ENCODE peak calls at places on chromosomes 4 and X, in four cellular contexts. L, R, P and C are unnamed samples. For H3K9me3, the result is how much of the 10 kb centered on the place peaks cover.

GRCh38 chr4:107578321-107578720 is 141.7 kb downstream of the PAPSS1 start:
- DNase-seq in L (no peak), R (no peak), P (no peak), C (no peak)

GRCh38 chrX:2423293-2423692 is 77.5 kb downstream of the DHRSX start:
- DNase-seq in L (no peak), R (no peak), P (no peak), C (no peak)

GRCh38 chr4:141391293-141391692 is 170.6 kb downstream of the ZNF330 start:
- DNase-seq in L (no peak), R (no peak), P (no peak), C (no peak)

GRCh38 chr4:76388160-76388908 is 32.6 kb downstream of the CCDC158 start:
- DNase-seq in L (no peak), R (no peak), P (no peak), C (no peak)

GRCh38 chrX:13851996-13852695 is 35.3 kb upstream of the GPM6B start:
- DNase-seq in L (no peak), R (no peak), P (no peak), C (no peak)

GRCh38 chr4:968221-968620 is 5.1 kb downstream of the DGKQ start:
- DNase-seq in L (peak), R (no peak), P (no peak), C (no peak)

GRCh38 chrX:71919436-71919835 is 8.8 kb downstream of the NHSL2 start:
- DNase-seq in L (no peak), R (no peak), P (no peak), C (no peak)

GRCh38 chrX:45202171-45202570 is 1.5 kb upstream of the DIPK2B start:
- DNase-seq in L (no peak), R (no peak), P (no peak), C (no peak)

GRCh38 chrX:56503941-56504673 is 59.3 kb upstream of the UBQLN2 start:
- DNase-seq in L (no peak), R (no peak), P (no peak), C (no peak)

GRCh38 chrX:72052415-72053090 is 79.2 kb downstream of the RTL5 start:
- DNase-seq in L (no peak), R (no peak), P (no peak), C (no peak)

GRCh38 chrX:111041018-111041462 is 55.0 kb upstream of the PAK3 start:
- DNase-seq in L (no peak), R (no peak), P (no peak), C (peak)

GRCh38 chrX:18545771-18546170 is 120.4 kb downstream of the CDKL5 start:
- DNase-seq in L (no peak), R (no peak), P (no peak), C (no peak)

GRCh38 chrX:53242310-53242709 is 17.3 kb upstream of the KDM5C start:
- DNase-seq in L (no peak), R (no peak), P (no peak), C (no peak)

GRCh38 chrX:134244043-134244442 is 7.1 kb downstream of the CCDC160 start:
- DNase-seq in L (no peak), R (no peak), P (no peak), C (no peak)

GRCh38 chr4:8019396-8020365 is 80.0 kb upstream of the AFAP1 start:
- DNase-seq in L (peak), R (peak), P (no peak), C (no peak)

GRCh38 chrX:84187501-84188319 is at the start of gene RPS6KA6:
- DNase-seq in L (peak), R (peak), P (peak), C (no peak)

GRCh38 chr4:23920296-23920695 is 30.4 kb upstream of the PPARGC1A start:
- DNase-seq in L (no peak), R (no peak), P (no peak), C (no peak)

GRCh38 chr4:44056721-44057151 is 391.9 kb downstream of the KCTD8 start:
- DNase-seq in L (no peak), R (no peak), P (no peak), C (no peak)

GRCh38 chrX:140866446-140866845 is 135.9 kb upstream of the SPANXB1 start:
- DNase-seq in L (no peak), R (no peak), P (no peak), C (no peak)

GRCh38 chr4:127783026-127783769 is 1.1 kb downstream of the HSPA4L start:
- DNase-seq in L (peak), R (peak), P (peak), C (no peak)

DNA sequence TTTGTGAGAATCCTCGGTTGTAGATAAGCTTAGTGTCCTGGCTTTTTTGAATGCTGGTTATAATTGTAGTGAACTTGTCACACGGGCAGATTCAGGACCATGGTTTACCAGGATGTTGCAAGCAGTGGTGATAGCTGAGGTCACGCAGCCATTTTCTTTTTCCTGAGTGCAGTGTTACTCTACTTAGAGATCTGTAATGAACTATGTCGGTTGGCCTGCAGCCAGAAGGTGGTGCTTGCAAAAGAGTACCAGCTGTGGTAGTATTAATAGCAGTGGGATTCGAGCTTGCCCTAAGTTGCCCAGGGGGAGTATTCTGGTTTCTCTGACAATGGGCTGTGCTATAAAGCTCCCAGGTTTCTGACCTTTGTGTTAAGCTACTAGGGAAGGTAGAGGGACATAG is 368.9 kb downstream of the SLITRK2 start:
- DNase-seq in L (no peak), R (no peak), P (peak), C (no peak)
- H3K9me3 ChIP-seq in L (under half), R (under half), P (under half), C (under half)

DNA sequence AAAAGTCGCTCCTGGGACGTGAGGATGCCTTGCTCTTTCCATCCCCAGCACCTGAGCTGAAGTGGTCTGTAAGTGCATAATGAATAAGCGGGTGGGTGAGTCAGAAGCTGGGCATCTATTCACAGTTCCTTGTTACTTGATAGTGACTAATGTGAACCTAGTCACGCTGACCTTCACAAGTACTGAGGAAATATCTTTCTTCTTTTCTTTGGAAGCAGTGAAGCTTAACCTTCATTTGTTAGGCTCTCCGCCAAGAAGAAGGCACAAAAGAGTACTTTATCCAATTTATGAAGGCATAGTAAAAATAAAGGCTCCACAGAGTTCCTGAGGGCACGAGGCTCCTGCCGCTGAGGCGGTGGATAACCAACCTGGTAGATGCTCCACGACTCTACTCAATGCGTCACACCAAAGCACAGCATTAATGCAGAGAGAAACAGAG is 475.7 kb upstream of the SLIT2 start:
- DNase-seq in L (no peak), R (no peak), P (no peak), C (no peak)
- H3K9me3 ChIP-seq in L (under half), R (under half), P (under half), C (under half)

GRCh38 chr4:159770398-159770797 is 667.5 kb downstream of the RAPGEF2 start:
- DNase-seq in L (no peak), R (no peak), P (no peak), C (no peak)
- H3K9me3 ChIP-seq in L (under half), R (under half), P (under half), C (under half)

GRCh38 chr4:112926826-112927225 is 122.6 kb upstream of the ANK2 start:
- DNase-seq in L (no peak), R (no peak), P (no peak), C (no peak)
- H3K9me3 ChIP-seq in L (under half), R (under half), P (under half), C (under half)